ENCODE peak calls at places on chromosomes 6 and 20, in six cellular contexts. M is fibroblast of the conjunctiva, N is T47D, P is aorta, Q is amniotic epithelial cell, K is fibroblast of lung. F is an unnamed sample.

GRCh38 chr6:66854014-66854413 is 1147.0 kb upstream of the EYS start:
- DNase-seq in Q (no peak), N (no peak), K (no peak), M (no peak), P (no peak), F (no peak)

GRCh38 chr6:27667651-27668441 is 194.9 kb upstream of the ZNF184 start:
- DNase-seq in M (no peak), N (no peak), P (no peak), Q (peak), K (peak), F (no peak)

GRCh38 chr6:1062786-1063545 is 248.9 kb upstream of the FOXQ1 start:
- DNase-seq in N (no peak), K (no peak), Q (no peak), M (no peak), P (no peak), F (no peak)

GRCh38 chr6:144055121-144055931 is 40.0 kb downstream of the SF3B5 start:
- DNase-seq in Q (peak), K (no peak), M (no peak), P (no peak), N (no peak), F (no peak)

GRCh38 chr6:121932071-121933009 is 467.1 kb upstream of the HSF2 start:
- DNase-seq in Q (peak), M (peak), K (peak), P (peak), N (no peak), F (no peak)

GRCh38 chr6:134419717-134420116 is 101.8 kb upstream of the SGK1 start:
- DNase-seq in K (peak), M (no peak), P (no peak), N (no peak), Q (no peak), F (no peak)

GRCh38 chr6:129370268-129370916 is 339.6 kb downstream of the ARHGAP18 start:
- DNase-seq in M (peak), Q (peak), P (no peak), N (no peak), K (peak), F (peak)

GRCh38 chr20:37251836-37252477 is 9.7 kb downstream of the GHRH start:
- DNase-seq in M (no peak), P (no peak), N (no peak), K (no peak), Q (no peak), F (no peak)

GRCh38 chr20:15817351-15817750 is 755.9 kb downstream of the KIF16B start:
- DNase-seq in N (no peak), P (no peak), Q (no peak), K (no peak), M (no peak), F (no peak)

F was measured in transverse colon.